ENCODE peak calls at places on chromosome 14, in five cellular contexts. N, D, X, F and J are unnamed samples.

GRCh38 chr14:29652586-29652985 is 275.1 kb downstream of the PRKD1 start:
- DNase-seq in F (no peak), D (no peak), X (no peak), N (no peak), J (no peak)

GRCh38 chr14:51302319-51303030 is 62.4 kb downstream of the TMX1 start:
- DNase-seq in D (no peak), F (no peak), X (no peak), N (no peak), J (no peak)

GRCh38 chr14:74978416-74978947 is 23.1 kb upstream of the PGF start:
- DNase-seq in F (no peak), X (no peak), N (no peak), D (no peak), J (no peak)

GRCh38 chr14:45201908-45202307 is 51.1 kb downstream of the MIS18BP1 start:
- DNase-seq in D (no peak), F (no peak), X (peak), N (no peak), J (peak)

GRCh38 chr14:69693145-69693544 is 73.8 kb upstream of the SRSF5 start:
- DNase-seq in X (no peak), F (no peak), N (no peak), D (no peak), J (no peak)

GRCh38 chr14:52663850-52664249 is 31.5 kb downstream of the ERO1A start:
- DNase-seq in X (no peak), D (no peak), N (no peak), F (no peak), J (peak)

GRCh38 chr14:31096255-31096654 is 70.1 kb upstream of the STRN3 start:
- DNase-seq in N (no peak), F (no peak), X (no peak), D (no peak), J (no peak)

GRCh38 chr14:73818821-73819220 is 32.8 kb upstream of the PTGR2 start:
- DNase-seq in X (no peak), F (no peak), D (no peak), N (no peak), J (no peak)

GRCh38 chr14:100078997-100079561 is 13.9 kb downstream of the EVL start:
- DNase-seq in F (peak), D (peak), X (no peak), N (no peak), J (peak)

DNA sequence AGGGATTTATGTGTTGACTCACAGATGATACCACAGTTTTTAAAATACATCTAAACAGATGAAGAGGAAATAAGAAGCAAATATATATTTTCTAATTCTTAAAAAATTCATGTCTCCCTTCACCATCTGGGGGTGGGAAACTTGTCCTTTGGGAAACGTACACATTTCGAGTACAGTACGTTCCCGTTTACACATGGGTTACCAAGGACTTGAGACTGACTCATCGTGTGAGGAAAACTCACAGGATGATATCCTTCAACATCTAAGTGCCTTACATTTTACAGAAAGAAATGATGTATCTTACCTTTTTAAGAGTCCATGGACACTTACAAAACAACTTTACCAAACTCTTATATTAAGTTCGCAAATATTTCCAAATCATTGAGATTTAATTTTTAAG is 16.0 kb upstream of the FBLN5 start:
- DNase-seq in X (no peak), D (no peak), N (no peak), F (no peak), J (no peak)
- TF ChIP-seq POLR2AphosphoS5 in X (no peak), D (no peak), N (no peak), F (no peak), J (no peak)

DNA sequence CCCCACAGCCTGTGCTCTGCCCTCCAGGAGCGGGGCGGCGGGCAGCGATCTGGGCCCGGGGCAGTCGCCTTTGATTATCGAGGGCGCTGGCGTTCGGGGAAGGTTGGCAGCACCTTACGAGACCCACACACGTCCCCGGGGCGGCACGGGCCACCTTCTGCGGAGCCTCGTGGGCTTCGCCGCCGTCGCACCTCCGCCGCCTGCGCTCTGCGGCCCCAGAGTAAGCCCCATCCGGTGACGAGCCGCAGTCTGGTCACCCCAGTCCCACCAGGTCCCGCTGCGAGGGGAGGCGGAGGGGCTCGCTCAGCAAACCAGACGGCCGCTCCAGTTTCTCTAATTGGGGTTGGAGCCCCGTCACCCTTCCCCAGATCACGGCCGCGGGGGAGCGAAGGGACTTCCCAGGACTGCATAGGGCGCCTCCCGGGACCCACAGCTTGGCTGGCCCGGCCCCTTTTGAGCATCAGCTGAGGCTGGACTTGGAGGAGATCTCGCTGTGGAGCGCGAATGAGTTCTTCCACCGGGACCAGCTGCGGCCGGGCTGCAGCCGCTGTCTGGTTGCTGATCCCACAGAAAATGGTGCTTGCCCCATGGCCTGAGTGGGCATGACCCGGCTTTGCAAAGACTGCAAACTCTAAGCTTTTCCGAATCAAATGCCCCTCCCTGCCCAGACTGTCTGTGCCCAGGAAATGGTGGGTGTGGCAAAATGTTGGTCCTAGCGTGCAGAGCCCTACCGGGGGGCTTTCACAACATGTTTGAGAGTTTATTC is 559 bp downstream of the LGALS3 start:
- DNase-seq in D (peak), X (peak), F (peak), N (no peak), J (peak)
- TF ChIP-seq CREB1 in D (no peak), X (no peak), F (no peak), N (no peak), J (no peak)

GRCh38 chr14:75980856-75981255 is 939 bp downstream of the TGFB3 start:
- DNase-seq in X (no peak), D (no peak), N (no peak), F (no peak), J (no peak)
- TF ChIP-seq POLR2AphosphoS5 in X (no peak), D (no peak), N (no peak), F (no peak), J (no peak)

DNA sequence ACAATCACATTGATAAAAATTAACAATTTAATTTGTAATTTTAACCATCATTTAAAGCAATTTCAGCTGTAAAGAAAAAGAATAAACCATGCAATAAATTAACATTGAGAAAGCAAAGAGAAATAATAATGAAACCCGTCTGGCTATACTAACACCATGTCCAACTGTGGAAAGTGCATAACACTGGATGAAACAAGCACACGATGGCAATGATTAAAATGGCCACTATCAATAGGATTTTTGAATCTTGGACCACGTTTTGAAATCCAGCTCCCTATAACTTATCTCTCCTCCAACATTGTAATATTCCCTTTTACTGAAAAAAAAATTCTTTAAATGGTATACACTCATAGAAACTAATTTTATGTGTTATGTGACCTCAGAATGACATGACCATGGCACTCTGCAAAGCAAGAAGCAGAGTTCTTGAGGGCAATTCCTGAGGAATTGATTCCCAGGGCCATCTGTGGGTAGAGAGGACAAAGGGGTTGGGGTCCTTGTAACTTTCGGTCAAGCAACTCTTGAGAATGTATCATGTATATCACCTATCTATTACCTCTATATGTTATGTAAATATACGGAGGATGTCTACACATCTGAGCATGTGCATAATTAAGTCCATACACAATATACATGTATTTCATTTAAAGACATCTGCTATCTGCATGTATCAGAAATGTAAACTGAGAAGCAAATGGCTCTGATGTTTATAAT is 4.8 kb downstream of the FOXA1 start:
- DNase-seq in F (no peak), D (no peak), N (no peak), X (no peak), J (no peak)
- TF ChIP-seq CREB1 in F (no peak), D (no peak), N (no peak), X (no peak), J (no peak)

DNA sequence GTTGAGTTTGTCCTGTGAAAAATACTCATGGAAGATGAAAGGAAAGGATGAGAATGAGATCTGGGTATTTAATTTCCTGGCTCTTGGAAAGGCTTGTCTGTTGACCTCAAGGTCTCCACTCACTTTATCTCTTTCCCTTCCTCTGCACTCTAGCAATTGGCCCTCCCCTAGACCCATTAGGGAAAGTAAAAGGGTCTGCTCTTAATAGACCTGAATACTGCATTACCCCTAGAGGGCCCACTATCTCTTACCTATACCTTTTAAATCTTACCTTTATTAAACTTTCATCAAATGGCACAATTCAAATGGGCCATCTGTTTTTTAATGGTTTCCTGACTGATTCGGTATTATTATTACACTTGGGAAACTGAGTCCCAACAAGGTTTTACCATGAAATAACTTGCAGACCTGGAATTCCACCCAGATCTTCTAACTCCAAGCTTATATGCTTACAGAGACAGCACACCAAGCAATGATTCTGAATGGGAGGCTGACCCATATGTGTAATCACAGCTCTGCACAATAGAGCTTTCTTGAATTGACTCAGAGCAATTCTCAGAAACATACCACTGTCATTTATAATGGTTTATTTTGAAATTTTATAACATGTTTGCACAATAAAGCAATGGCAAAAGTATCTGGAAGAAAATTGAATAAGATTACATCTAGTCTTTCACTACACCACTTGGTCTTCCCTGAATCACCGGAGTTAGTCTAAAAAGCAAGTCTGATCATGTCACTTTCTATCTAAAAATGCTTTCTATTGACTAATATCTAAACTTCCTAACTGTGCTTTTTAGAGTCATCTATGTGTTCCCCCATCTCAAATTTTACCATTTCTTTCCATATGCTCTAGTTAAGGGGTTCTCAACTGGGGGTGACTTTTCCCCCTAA is 618.5 kb downstream of the NRXN3 start:
- DNase-seq in N (no peak), X (no peak), D (no peak), F (no peak), J (no peak)
- TF ChIP-seq POLR2AphosphoS5 in N (no peak), X (no peak), D (no peak), F (no peak), J (no peak)